ENCODE peak calls at places on chromosome 2, in seven cellular contexts. J is PC-9, A is A673, H is gastrocnemius medialis, O is right lobe of liver, W is heart right ventricle, R is pancreas. B is an unnamed sample.
A peak's percentile ranks its signal among the peaks of the same experiment; 100 is the strongest.

GRCh38 chr2:71452565-71452964 is 796 bp upstream of the DYSF start:
- DNase-seq in A (peak; percentile 48), J (peak; percentile 93), O (peak; percentile 62), W (peak; percentile 60), R (no peak), H (peak; percentile 87), B (peak; percentile 67)

GRCh38 chr2:72414108-72414507 is 266.4 kb upstream of the CYP26B1 start:
- DNase-seq in J (no peak), H (no peak), R (no peak), W (no peak), O (no peak), A (no peak), B (no peak)

GRCh38 chr2:135113322-135113721 is 61.2 kb downstream of the RAB3GAP1 start:
- DNase-seq in H (no peak), J (no peak), A (no peak), O (no peak), W (no peak), R (no peak), B (no peak)

GRCh38 chr2:100599566-100599965 is 36.8 kb downstream of the PDCL3 start:
- DNase-seq in O (no peak), R (no peak), A (no peak), W (no peak), H (no peak), J (no peak), B (no peak)

GRCh38 chr2:131022731-131023130 is 70.5 kb downstream of the FAM168B start:
- DNase-seq in H (no peak), R (no peak), W (no peak), A (no peak), O (no peak), J (no peak), B (no peak)

GRCh38 chr2:40434638-40435296 is 17.1 kb downstream of the SLC8A1 start:
- DNase-seq in W (no peak), O (no peak), A (peak; percentile 36), R (no peak), H (no peak), J (peak; percentile 100), B (peak; percentile 94)

GRCh38 chr2:239869272-239870155 is 155.6 kb downstream of the NDUFA10 start:
- DNase-seq in W (no peak), R (no peak), O (no peak), J (no peak), A (no peak), H (no peak), B (no peak)

GRCh38 chr2:184187421-184187971 is 410.8 kb upstream of the ZNF804A start:
- DNase-seq in J (no peak), R (no peak), A (no peak), H (no peak), W (no peak), O (peak; percentile 30), B (no peak)

GRCh38 chr2:234950730-234951385 is 959 bp upstream of the SH3BP4 start:
- DNase-seq in H (no peak), A (no peak), R (peak; percentile 46), O (no peak), J (no peak), W (no peak), B (peak; percentile 78)

GRCh38 chr2:153059338-153060052 is 341.1 kb downstream of the ARL6IP6 start:
- DNase-seq in R (no peak), H (no peak), W (no peak), J (peak; percentile 85), O (no peak), A (peak; percentile 12), B (no peak)

GRCh38 chr2:225100269-225100668 is 58.0 kb upstream of the DOCK10 start:
- DNase-seq in R (no peak), J (no peak), A (no peak), W (no peak), H (no peak), O (no peak), B (no peak)

GRCh38 chr2:171553236-171553635 is 31.0 kb downstream of the CYBRD1 start:
- DNase-seq in A (no peak), O (no peak), W (no peak), H (no peak), R (no peak), J (no peak), B (no peak)

GRCh38 chr2:57181315-57182038 is 865.1 kb upstream of the VRK2 start:
- DNase-seq in J (peak; percentile 35), W (no peak), R (no peak), H (no peak), O (no peak), A (no peak), B (no peak)

GRCh38 chr2:57180678-57181077 is 865.9 kb upstream of the VRK2 start:
- DNase-seq in A (no peak), O (no peak), J (no peak), W (no peak), H (no peak), R (no peak), B (no peak)

GRCh38 chr2:57185568-57185967 is 861.0 kb upstream of the VRK2 start:
- DNase-seq in J (no peak), A (no peak), O (no peak), H (no peak), W (no peak), R (no peak), B (no peak)

GRCh38 chr2:57180042-57180567 is 866.5 kb upstream of the VRK2 start:
- DNase-seq in R (no peak), J (no peak), H (no peak), O (no peak), A (no peak), W (no peak), B (no peak)

GRCh38 chr2:57182941-57183340 is 863.7 kb upstream of the VRK2 start:
- DNase-seq in A (no peak), W (no peak), O (no peak), J (no peak), H (no peak), R (no peak), B (no peak)
- H3K4me3 ChIP-seq in A (no peak overlapping the region), W (no peak overlapping the region), O (no peak overlapping the region), J (no peak overlapping the region), H (no peak overlapping the region), R (no peak overlapping the region), B (no peak overlapping the region)

DNA sequence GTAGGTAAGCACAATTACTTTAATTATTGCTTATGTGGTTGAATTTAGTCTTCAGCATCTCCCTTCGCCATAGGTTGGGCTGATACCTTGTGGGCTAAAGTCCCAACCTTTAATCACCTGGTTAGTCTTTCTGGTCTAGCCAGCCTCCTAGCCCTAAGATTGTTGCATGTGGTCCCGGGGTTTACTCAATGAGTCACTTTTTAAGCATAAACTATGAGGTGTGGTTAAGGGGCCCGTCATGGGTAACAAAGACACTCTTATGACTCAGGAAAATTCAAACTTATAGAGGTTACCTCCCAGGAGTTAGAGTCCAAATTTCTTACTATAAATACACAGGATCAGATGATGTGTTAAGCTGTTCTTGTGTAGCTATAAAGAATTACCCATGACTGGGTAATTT is 841.6 kb downstream of the TRIB2 start:
- DNase-seq in O (no peak), R (no peak), W (no peak), A (no peak), H (no peak), J (peak; percentile 83), B (peak; percentile 30)
- H3K9me3 ChIP-seq in O (no peaks in the 10 kb centered on the region), R (no peaks in the 10 kb centered on the region), W (no peaks in the 10 kb centered on the region), A (no peaks in the 10 kb centered on the region), H (no peaks in the 10 kb centered on the region), J (peaks cover 3% of the 10 kb centered on the region), B (no peaks in the 10 kb centered on the region)

GRCh38 chr2:36695746-36696415 is 626 bp upstream of the VIT start:
- DNase-seq in A (peak; percentile 35), H (no peak), W (no peak), J (no peak), O (no peak), R (no peak), B (peak; percentile 73)
- H3K4me3 ChIP-seq in A (no peak overlapping the region), H (peak overlapping the region; percentile 35), W (peak overlapping the region; percentile 38), J (no peak overlapping the region), O (no peak overlapping the region), R (no peak overlapping the region), B (peak overlapping the region; percentile 41)

DNA sequence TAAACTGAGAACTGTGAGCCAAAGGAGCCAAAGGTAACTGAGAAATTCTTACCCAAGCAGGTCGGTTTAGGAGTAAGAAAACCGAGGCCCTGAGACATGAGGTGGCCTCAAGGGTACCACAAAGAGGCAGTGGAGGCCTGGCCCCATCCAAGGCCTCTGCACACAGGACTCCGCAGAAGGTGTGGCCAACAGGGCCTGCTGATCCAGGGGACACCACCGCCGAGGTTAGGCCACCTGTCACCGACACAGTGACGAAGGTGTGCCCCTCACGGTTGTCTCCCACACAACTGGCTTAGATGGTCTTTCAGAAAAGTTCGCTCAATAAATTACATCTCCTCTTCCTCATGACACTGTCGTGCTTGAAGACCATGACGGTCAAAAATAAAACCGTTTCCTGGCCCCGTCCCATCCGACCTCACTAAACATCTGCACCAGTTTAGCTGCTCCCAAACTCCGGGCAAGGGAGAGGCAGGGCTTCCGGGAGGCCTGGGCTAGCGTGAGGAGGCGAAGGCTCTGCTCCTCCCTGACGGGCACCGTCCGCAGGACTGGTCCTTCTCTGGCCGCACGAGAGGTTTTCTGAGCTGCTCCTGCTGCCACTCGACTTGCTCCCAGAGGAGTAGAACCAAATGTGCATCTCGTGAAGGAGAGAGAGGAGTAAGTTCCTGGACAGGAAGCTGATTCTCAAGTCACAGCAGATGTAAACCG is 442.0 kb downstream of the EIPR1 start:
- DNase-seq in J (no peak), A (no peak), O (no peak), H (no peak), W (no peak), R (no peak), B (no peak)
- H3K9me3 ChIP-seq in J (no peaks in the 10 kb centered on the region), A (no peaks in the 10 kb centered on the region), O (no peaks in the 10 kb centered on the region), H (no peaks in the 10 kb centered on the region), W (no peaks in the 10 kb centered on the region), R (no peaks in the 10 kb centered on the region), B (no peaks in the 10 kb centered on the region)

GRCh38 chr2:37934591-37935513 is 9.8 kb downstream of the RMDN2 start:
- DNase-seq in J (no peak), O (no peak), H (no peak), W (no peak), R (no peak), A (no peak), B (no peak)
- H3K4me3 ChIP-seq in J (no peak overlapping the region), O (no peak overlapping the region), H (no peak overlapping the region), W (no peak overlapping the region), R (no peak overlapping the region), A (no peak overlapping the region), B (peak overlapping the region; percentile 21)

GRCh38 chr2:229199267-229199666 is 71.8 kb downstream of the PID1 start:
- DNase-seq in R (no peak), H (no peak), W (no peak), J (no peak), A (no peak), O (no peak), B (no peak)
- H3K9me3 ChIP-seq in R (no peaks in the 10 kb centered on the region), H (no peaks in the 10 kb centered on the region), W (no peaks in the 10 kb centered on the region), J (no peaks in the 10 kb centered on the region), A (no peaks in the 10 kb centered on the region), O (no peaks in the 10 kb centered on the region), B (no peaks in the 10 kb centered on the region)

DNA sequence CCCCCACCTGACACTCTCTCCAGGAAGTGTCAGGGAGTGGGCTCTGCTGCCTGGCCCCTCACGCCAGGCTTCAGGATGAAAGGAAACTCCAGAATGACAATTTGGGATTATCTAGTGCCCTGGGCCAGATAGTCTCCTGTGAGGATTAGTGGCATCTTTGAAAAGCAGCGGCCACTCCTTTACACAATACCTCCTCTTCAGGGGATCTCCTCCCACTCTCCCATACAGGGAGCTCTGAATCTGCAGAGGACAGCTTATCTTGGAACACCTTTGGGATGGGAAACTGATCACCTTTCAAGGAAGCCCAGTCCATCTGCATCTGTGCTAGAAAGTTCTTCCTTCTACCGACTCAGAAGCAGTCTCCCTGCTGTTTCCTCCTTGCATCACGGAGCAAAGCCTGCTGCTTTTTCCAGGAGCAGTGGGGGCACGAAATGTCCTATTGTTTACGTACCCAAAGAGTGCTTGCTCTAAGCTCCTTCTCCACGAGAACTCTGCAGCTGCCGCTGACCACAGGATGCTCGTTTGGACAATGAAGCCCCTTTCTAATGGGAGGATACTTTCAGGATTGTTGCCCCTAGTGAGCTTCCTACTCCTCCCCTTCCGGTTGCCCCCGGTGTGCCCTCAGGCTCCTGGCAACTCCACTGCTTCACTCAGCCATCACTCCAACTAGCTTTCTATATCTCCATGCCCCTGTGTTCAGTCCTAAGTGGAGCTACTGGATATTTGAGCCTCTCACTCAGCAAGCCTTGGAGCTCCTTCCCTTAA is 31.5 kb downstream of the SIX3 start:
- DNase-seq in A (no peak), W (no peak), J (no peak), H (no peak), O (no peak), R (no peak), B (no peak)
- H3K4me3 ChIP-seq in A (no peak overlapping the region), W (no peak overlapping the region), J (no peak overlapping the region), H (no peak overlapping the region), O (no peak overlapping the region), R (no peak overlapping the region), B (no peak overlapping the region)

B was measured in MG63.